ENCODE peak calls at places on chromosomes 13 and 19, in four cellular contexts. One of them, this sample, is unnamed.

GRCh38 chr19:46955114-46955812 is 64.4 kb upstream of the NPAS1 start:
- DNase-seq in HepG2: peak
- DNase-seq in HCT116: no peak
- DNase-seq in GM12878: no peak
- DNase-seq in this sample: peak

GRCh38 chr13:53254495-53254894 is 225.9 kb downstream of the OLFM4 start:
- DNase-seq in HepG2: no peak
- DNase-seq in HCT116: no peak
- DNase-seq in GM12878: no peak
- DNase-seq in this sample: peak

GRCh38 chr13:83281666-83282065 is 600.6 kb downstream of the SLITRK1 start:
- DNase-seq in HepG2: no peak
- DNase-seq in HCT116: no peak
- DNase-seq in GM12878: no peak
- DNase-seq in this sample: no peak

GRCh38 chr13:101453784-101454201 is 1.3 kb downstream of the ITGBL1 start:
- DNase-seq in HepG2: no peak
- DNase-seq in HCT116: no peak
- DNase-seq in GM12878: no peak
- DNase-seq in this sample: no peak

GRCh38 chr19:17579523-17580244 is 24.2 kb downstream of the COLGALT1 start:
- DNase-seq in HepG2: no peak
- DNase-seq in HCT116: peak
- DNase-seq in GM12878: no peak
- DNase-seq in this sample: peak

GRCh38 chr13:98571955-98572662 is 4.8 kb downstream of the STK24 start:
- DNase-seq in HepG2: peak
- DNase-seq in HCT116: no peak
- DNase-seq in GM12878: no peak
- DNase-seq in this sample: no peak

GRCh38 chr13:50170447-50171037 is 155.3 kb downstream of the KCNRG start:
- DNase-seq in HepG2: no peak
- DNase-seq in HCT116: no peak
- DNase-seq in GM12878: no peak
- DNase-seq in this sample: no peak

GRCh38 chr13:71303144-71303543 is 563.9 kb downstream of the DACH1 start:
- DNase-seq in HepG2: no peak
- DNase-seq in HCT116: no peak
- DNase-seq in GM12878: no peak
- DNase-seq in this sample: no peak

GRCh38 chr19:6952956-6953355 is 65.6 kb downstream of the ADGRE1 start:
- DNase-seq in HepG2: no peak
- DNase-seq in HCT116: no peak
- DNase-seq in GM12878: no peak
- DNase-seq in this sample: no peak

GRCh38 chr13:33014291-33014690 is 1.9 kb upstream of the KL start:
- DNase-seq in HepG2: no peak
- DNase-seq in HCT116: no peak
- DNase-seq in GM12878: no peak
- DNase-seq in this sample: no peak

GRCh38 chr19:44723952-44724319 is 24.6 kb upstream of the BCL3 start:
- DNase-seq in HepG2: peak
- DNase-seq in HCT116: peak
- DNase-seq in GM12878: peak
- DNase-seq in this sample: peak

GRCh38 chr13:20799726-20800416 is 26.1 kb upstream of the EEF1AKMT1 start:
- DNase-seq in HepG2: no peak
- DNase-seq in HCT116: no peak
- DNase-seq in GM12878: no peak
- DNase-seq in this sample: no peak
- TF ChIP-seq ZNF274 in HepG2: no peak
- TF ChIP-seq ZNF274 in HCT116: no peak
- TF ChIP-seq ZNF274 in GM12878: no peak
- TF ChIP-seq ZNF274 in this sample: no peak

GRCh38 chr19:12636631-12637030 is 25.9 kb downstream of the ZNF791 start:
- DNase-seq in HepG2: no peak
- DNase-seq in HCT116: no peak
- DNase-seq in GM12878: no peak
- DNase-seq in this sample: no peak
- TF ChIP-seq ZBTB33 in HepG2: no peak
- TF ChIP-seq ZBTB33 in HCT116: no peak
- TF ChIP-seq ZBTB33 in GM12878: no peak
- TF ChIP-seq ZBTB33 in this sample: no peak

GRCh38 chr19:3075605-3076431 is 13.5 kb upstream of the TLE5 start:
- DNase-seq in HepG2: no peak
- DNase-seq in HCT116: no peak
- DNase-seq in GM12878: no peak
- DNase-seq in this sample: peak
- TF ChIP-seq ZNF274 in HepG2: no peak
- TF ChIP-seq ZNF274 in HCT116: no peak
- TF ChIP-seq ZNF274 in GM12878: no peak
- TF ChIP-seq ZNF274 in this sample: no peak

GRCh38 chr19:39408392-39409206 is 2.0 kb downstream of the ZFP36 start:
- DNase-seq in HepG2: no peak
- DNase-seq in HCT116: peak
- DNase-seq in GM12878: no peak
- DNase-seq in this sample: no peak
- TF ChIP-seq ZBTB33 in HepG2: no peak
- TF ChIP-seq ZBTB33 in HCT116: no peak
- TF ChIP-seq ZBTB33 in GM12878: no peak
- TF ChIP-seq ZBTB33 in this sample: no peak

GRCh38 chr13:112783946-112784500 is 94.2 kb downstream of the ATP11A start:
- DNase-seq in HepG2: no peak
- DNase-seq in HCT116: no peak
- DNase-seq in GM12878: no peak
- DNase-seq in this sample: no peak
- TF ChIP-seq ZNF274 in HepG2: no peak
- TF ChIP-seq ZNF274 in HCT116: no peak
- TF ChIP-seq ZNF274 in GM12878: no peak
- TF ChIP-seq ZNF274 in this sample: no peak

GRCh38 chr19:15672580-15673175 is at the start of gene CYP4F12:
- DNase-seq in HepG2: peak
- DNase-seq in HCT116: peak
- DNase-seq in GM12878: no peak
- DNase-seq in this sample: peak
- TF ChIP-seq ZBTB33 in HepG2: no peak
- TF ChIP-seq ZBTB33 in HCT116: no peak
- TF ChIP-seq ZBTB33 in GM12878: no peak
- TF ChIP-seq ZBTB33 in this sample: no peak

GRCh38 chr13:28204043-28204442 is 65.7 kb downstream of the PAN3 start:
- DNase-seq in HepG2: peak
- DNase-seq in HCT116: no peak
- DNase-seq in GM12878: no peak
- DNase-seq in this sample: no peak
- TF ChIP-seq ZNF274 in HepG2: no peak
- TF ChIP-seq ZNF274 in HCT116: no peak
- TF ChIP-seq ZNF274 in GM12878: no peak
- TF ChIP-seq ZNF274 in this sample: no peak

GRCh38 chr19:3328743-3329142 is 37.6 kb upstream of the NFIC start:
- DNase-seq in HepG2: no peak
- DNase-seq in HCT116: no peak
- DNase-seq in GM12878: no peak
- DNase-seq in this sample: no peak
- TF ChIP-seq ZBTB33 in HepG2: no peak
- TF ChIP-seq ZBTB33 in HCT116: no peak
- TF ChIP-seq ZBTB33 in GM12878: no peak
- TF ChIP-seq ZBTB33 in this sample: no peak

DNA sequence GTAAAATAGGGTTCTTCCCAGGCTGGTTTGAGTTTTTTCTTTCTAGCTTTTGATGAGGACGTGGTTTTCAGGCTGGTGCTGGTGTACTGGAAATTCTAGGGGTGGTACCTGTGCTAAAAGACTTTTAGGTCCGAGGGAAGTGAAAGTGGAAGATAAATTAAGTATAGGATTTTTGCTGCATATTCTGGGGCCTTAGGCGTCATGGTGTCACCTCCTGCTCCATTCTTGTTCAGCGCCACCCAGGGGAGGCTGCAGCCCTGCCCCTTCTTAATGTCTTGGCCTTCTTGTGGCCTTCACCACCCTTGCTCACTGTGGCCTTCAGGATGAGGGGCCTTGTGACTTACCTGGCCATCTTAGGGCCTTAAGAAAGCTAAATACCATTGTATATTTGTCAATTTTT is 12.4 kb downstream of the ZNF552 start:
- DNase-seq in HepG2: no peak
- DNase-seq in HCT116: no peak
- DNase-seq in GM12878: no peak
- DNase-seq in this sample: no peak
- TF ChIP-seq ZNF274 in HepG2: no peak
- TF ChIP-seq ZNF274 in HCT116: no peak
- TF ChIP-seq ZNF274 in GM12878: no peak
- TF ChIP-seq ZNF274 in this sample: no peak

This sample was measured in K562.